ENCODE peak calls at places on chromosomes 16 and 17, in six cellular contexts. One of them, this sample, is unnamed. For H3K4me1, the result is how much of the 10 kb centered on the place peaks cover.

GRCh38 chr16:84648595-84649510 is 542 bp downstream of the KLHL36 start:
- DNase-seq in ascending aorta: peak
- DNase-seq in upper lobe of right lung: peak
- DNase-seq in tibial artery: peak
- DNase-seq in CD8-positive, alpha-beta T cell: peak
- DNase-seq in heart right ventricle: peak
- DNase-seq in this sample: no peak

GRCh38 chr17:65052585-65052984 is 4.0 kb downstream of the GNA13 start:
- DNase-seq in ascending aorta: no peak
- DNase-seq in CD8-positive, alpha-beta T cell: no peak
- DNase-seq in tibial artery: no peak
- DNase-seq in heart right ventricle: no peak
- DNase-seq in upper lobe of right lung: no peak
- DNase-seq in this sample: no peak

GRCh38 chr17:9987779-9988585 is 82.9 kb upstream of the RCVRN start:
- DNase-seq in ascending aorta: no peak
- DNase-seq in heart right ventricle: peak
- DNase-seq in CD8-positive, alpha-beta T cell: peak
- DNase-seq in tibial artery: no peak
- DNase-seq in upper lobe of right lung: no peak
- DNase-seq in this sample: no peak

GRCh38 chr16:920722-921121 is 50.1 kb downstream of the LMF1 start:
- DNase-seq in CD8-positive, alpha-beta T cell: no peak
- DNase-seq in tibial artery: no peak
- DNase-seq in ascending aorta: no peak
- DNase-seq in heart right ventricle: peak
- DNase-seq in upper lobe of right lung: no peak
- DNase-seq in this sample: no peak

GRCh38 chr17:74394977-74395376 is 27.7 kb downstream of the GPR142 start:
- DNase-seq in ascending aorta: no peak
- DNase-seq in heart right ventricle: no peak
- DNase-seq in tibial artery: no peak
- DNase-seq in upper lobe of right lung: no peak
- DNase-seq in CD8-positive, alpha-beta T cell: no peak
- DNase-seq in this sample: no peak

GRCh38 chr17:66255112-66255511 is 25.9 kb upstream of the APOH start:
- DNase-seq in tibial artery: no peak
- DNase-seq in ascending aorta: no peak
- DNase-seq in CD8-positive, alpha-beta T cell: peak
- DNase-seq in upper lobe of right lung: no peak
- DNase-seq in heart right ventricle: peak
- DNase-seq in this sample: peak

GRCh38 chr17:34474706-34475105 is 104.7 kb upstream of the TMEM132E start:
- DNase-seq in ascending aorta: no peak
- DNase-seq in upper lobe of right lung: no peak
- DNase-seq in CD8-positive, alpha-beta T cell: no peak
- DNase-seq in heart right ventricle: no peak
- DNase-seq in tibial artery: no peak
- DNase-seq in this sample: no peak

GRCh38 chr16:15961557-15962205 is 12.3 kb downstream of the ABCC1 start:
- DNase-seq in ascending aorta: no peak
- DNase-seq in heart right ventricle: no peak
- DNase-seq in tibial artery: no peak
- DNase-seq in CD8-positive, alpha-beta T cell: no peak
- DNase-seq in upper lobe of right lung: no peak
- DNase-seq in this sample: no peak

GRCh38 chr16:4316103-4316731 is 350 bp downstream of the GLIS2 start:
- DNase-seq in CD8-positive, alpha-beta T cell: no peak
- DNase-seq in tibial artery: no peak
- DNase-seq in heart right ventricle: no peak
- DNase-seq in ascending aorta: no peak
- DNase-seq in upper lobe of right lung: peak
- DNase-seq in this sample: no peak

GRCh38 chr17:54544239-54544638 is 356.4 kb upstream of the TOM1L1 start:
- DNase-seq in heart right ventricle: no peak
- DNase-seq in tibial artery: no peak
- DNase-seq in CD8-positive, alpha-beta T cell: no peak
- DNase-seq in upper lobe of right lung: no peak
- DNase-seq in ascending aorta: no peak
- DNase-seq in this sample: no peak

GRCh38 chr16:81432899-81433560 is 11.6 kb upstream of the CMIP start:
- DNase-seq in tibial artery: no peak
- DNase-seq in CD8-positive, alpha-beta T cell: no peak
- DNase-seq in ascending aorta: no peak
- DNase-seq in heart right ventricle: no peak
- DNase-seq in upper lobe of right lung: no peak
- DNase-seq in this sample: no peak

GRCh38 chr17:33948299-33948698 is 306.8 kb upstream of the CCL2 start:
- DNase-seq in tibial artery: no peak
- DNase-seq in heart right ventricle: no peak
- DNase-seq in ascending aorta: no peak
- DNase-seq in CD8-positive, alpha-beta T cell: no peak
- DNase-seq in upper lobe of right lung: no peak
- DNase-seq in this sample: no peak

GRCh38 chr16:88047462-88047861 is 96.2 kb downstream of the BANP start:
- DNase-seq in CD8-positive, alpha-beta T cell: no peak
- DNase-seq in heart right ventricle: no peak
- DNase-seq in upper lobe of right lung: no peak
- DNase-seq in ascending aorta: no peak
- DNase-seq in tibial artery: no peak
- DNase-seq in this sample: no peak

GRCh38 chr16:651844-652243 is 2.7 kb downstream of the WDR90 start:
- DNase-seq in heart right ventricle: no peak
- DNase-seq in CD8-positive, alpha-beta T cell: no peak
- DNase-seq in upper lobe of right lung: no peak
- DNase-seq in ascending aorta: no peak
- DNase-seq in tibial artery: no peak
- DNase-seq in this sample: no peak

GRCh38 chr16:12147681-12148479 is 171.3 kb downstream of the SNX29 start:
- DNase-seq in heart right ventricle: peak
- DNase-seq in ascending aorta: no peak
- DNase-seq in upper lobe of right lung: no peak
- DNase-seq in CD8-positive, alpha-beta T cell: no peak
- DNase-seq in tibial artery: no peak
- DNase-seq in this sample: no peak

DNA sequence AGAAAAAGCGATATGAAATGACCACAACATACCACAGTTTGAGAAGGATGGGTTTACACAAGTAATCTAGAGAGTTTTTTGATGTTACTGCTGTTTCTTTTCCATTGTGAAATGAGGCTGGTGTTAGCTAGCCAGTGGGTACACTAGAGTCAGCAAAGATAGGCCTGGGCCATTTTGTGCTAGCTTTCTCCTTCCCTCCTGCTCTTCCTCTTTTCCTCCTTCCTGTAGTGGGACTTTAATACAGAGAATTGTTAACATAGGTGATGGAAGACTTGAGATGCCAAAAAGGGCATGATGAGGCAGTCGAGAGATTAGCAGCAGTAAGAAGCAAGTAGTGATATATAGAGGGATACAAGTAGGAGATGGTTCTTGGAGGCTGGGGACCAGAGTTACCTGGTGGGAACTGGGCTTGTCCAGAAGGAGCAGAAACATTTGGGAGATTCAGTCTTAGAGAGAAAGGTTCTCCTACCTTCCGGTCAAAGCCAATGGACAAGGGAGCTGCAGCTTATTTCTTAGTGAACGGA is 7.7 kb downstream of the NSRP1 start:
- DNase-seq in CD8-positive, alpha-beta T cell: no peak
- DNase-seq in ascending aorta: no peak
- DNase-seq in heart right ventricle: no peak
- DNase-seq in upper lobe of right lung: no peak
- DNase-seq in tibial artery: no peak
- DNase-seq in this sample: no peak
- H3K4me1 ChIP-seq in CD8-positive, alpha-beta T cell: under half
- H3K4me1 ChIP-seq in ascending aorta: under half
- H3K4me1 ChIP-seq in heart right ventricle: under half
- H3K4me1 ChIP-seq in upper lobe of right lung: under half
- H3K4me1 ChIP-seq in tibial artery: under half
- H3K4me1 ChIP-seq in this sample: under half

GRCh38 chr16:28980929-28981328 is 3.9 kb upstream of the LAT start:
- DNase-seq in ascending aorta: no peak
- DNase-seq in CD8-positive, alpha-beta T cell: no peak
- DNase-seq in tibial artery: no peak
- DNase-seq in heart right ventricle: no peak
- DNase-seq in upper lobe of right lung: no peak
- DNase-seq in this sample: no peak

GRCh38 chr16:28983644-28984043 is 1.2 kb upstream of the LAT start:
- DNase-seq in ascending aorta: no peak
- DNase-seq in tibial artery: no peak
- DNase-seq in upper lobe of right lung: no peak
- DNase-seq in heart right ventricle: no peak
- DNase-seq in CD8-positive, alpha-beta T cell: no peak
- DNase-seq in this sample: no peak

GRCh38 chr16:28982949-28983348 is 1.9 kb upstream of the LAT start:
- DNase-seq in heart right ventricle: no peak
- DNase-seq in ascending aorta: no peak
- DNase-seq in CD8-positive, alpha-beta T cell: no peak
- DNase-seq in tibial artery: no peak
- DNase-seq in upper lobe of right lung: no peak
- DNase-seq in this sample: no peak

GRCh38 chr16:28982418-28982817 is 2.4 kb upstream of the LAT start:
- DNase-seq in ascending aorta: no peak
- DNase-seq in tibial artery: no peak
- DNase-seq in upper lobe of right lung: no peak
- DNase-seq in CD8-positive, alpha-beta T cell: no peak
- DNase-seq in heart right ventricle: no peak
- DNase-seq in this sample: no peak

DNA sequence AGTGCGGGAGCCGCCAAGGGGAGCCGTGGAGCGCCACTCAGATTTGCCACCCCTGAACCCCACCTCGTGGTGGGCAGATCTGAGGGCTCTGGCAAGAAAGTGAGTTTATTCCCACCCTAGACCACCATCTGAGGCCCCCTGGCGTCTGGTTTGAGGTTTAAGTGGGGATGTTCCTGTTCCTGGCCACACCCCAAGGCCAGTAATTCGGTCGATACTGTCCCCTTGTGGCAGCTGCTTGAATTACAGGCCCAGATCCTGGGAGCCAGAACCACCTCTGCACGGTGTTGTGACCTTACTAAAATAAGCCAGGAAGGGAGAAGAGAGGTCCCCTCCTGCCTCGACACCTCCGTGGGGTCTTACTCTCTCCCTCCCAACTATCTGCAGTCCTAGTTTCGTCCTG is 3.3 kb upstream of the LAT start:
- DNase-seq in ascending aorta: no peak
- DNase-seq in upper lobe of right lung: no peak
- DNase-seq in tibial artery: no peak
- DNase-seq in heart right ventricle: no peak
- DNase-seq in CD8-positive, alpha-beta T cell: no peak
- DNase-seq in this sample: no peak
- TF ChIP-seq CTCF in ascending aorta: peak
- TF ChIP-seq CTCF in upper lobe of right lung: peak
- TF ChIP-seq CTCF in tibial artery: peak
- TF ChIP-seq CTCF in heart right ventricle: peak
- TF ChIP-seq CTCF in CD8-positive, alpha-beta T cell: peak
- TF ChIP-seq CTCF in this sample: peak

DNA sequence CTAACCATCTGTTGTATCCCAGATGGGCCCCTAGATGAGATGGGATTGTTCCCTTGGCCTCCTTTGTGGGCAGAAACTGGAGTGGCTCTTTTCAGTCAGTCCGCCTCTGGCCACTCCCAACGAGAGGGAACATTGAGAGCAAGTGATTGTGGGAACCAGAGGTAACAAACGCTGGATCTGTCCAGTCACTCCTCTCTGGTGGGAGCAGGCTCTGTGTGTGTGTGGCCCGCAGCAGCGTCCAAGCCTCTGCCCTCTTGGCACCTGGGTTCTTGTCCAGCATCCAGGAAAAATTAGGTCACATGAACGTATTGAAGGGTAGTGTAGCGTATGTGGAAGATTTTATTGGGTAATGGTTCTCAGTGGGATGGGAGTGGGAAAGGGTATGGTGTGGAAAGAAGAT is 101.9 kb upstream of the COX10 start:
- DNase-seq in ascending aorta: no peak
- DNase-seq in upper lobe of right lung: no peak
- DNase-seq in heart right ventricle: no peak
- DNase-seq in CD8-positive, alpha-beta T cell: no peak
- DNase-seq in tibial artery: no peak
- DNase-seq in this sample: no peak
- H3K27ac ChIP-seq in ascending aorta: no peak
- H3K27ac ChIP-seq in upper lobe of right lung: no peak
- H3K27ac ChIP-seq in heart right ventricle: no peak
- H3K27ac ChIP-seq in CD8-positive, alpha-beta T cell: no peak
- H3K27ac ChIP-seq in tibial artery: no peak
- H3K27ac ChIP-seq in this sample: no peak

GRCh38 chr17:18987230-18987610 is 17.3 kb downstream of the FAM83G start:
- DNase-seq in tibial artery: no peak
- DNase-seq in upper lobe of right lung: no peak
- DNase-seq in ascending aorta: no peak
- DNase-seq in CD8-positive, alpha-beta T cell: no peak
- DNase-seq in heart right ventricle: no peak
- DNase-seq in this sample: no peak
- H3K4me1 ChIP-seq in tibial artery: under half
- H3K4me1 ChIP-seq in upper lobe of right lung: under half
- H3K4me1 ChIP-seq in ascending aorta: under half
- H3K4me1 ChIP-seq in CD8-positive, alpha-beta T cell: under half
- H3K4me1 ChIP-seq in heart right ventricle: under half
- H3K4me1 ChIP-seq in this sample: under half

GRCh38 chr16:85847681-85848601 is 48.4 kb downstream of the COX4I1 start:
- DNase-seq in ascending aorta: peak
- DNase-seq in heart right ventricle: no peak
- DNase-seq in upper lobe of right lung: no peak
- DNase-seq in tibial artery: peak
- DNase-seq in CD8-positive, alpha-beta T cell: no peak
- DNase-seq in this sample: no peak
- TF ChIP-seq CTCF in ascending aorta: no peak
- TF ChIP-seq CTCF in heart right ventricle: no peak
- TF ChIP-seq CTCF in upper lobe of right lung: no peak
- TF ChIP-seq CTCF in tibial artery: no peak
- TF ChIP-seq CTCF in CD8-positive, alpha-beta T cell: no peak
- TF ChIP-seq CTCF in this sample: no peak

GRCh38 chr17:72413077-72414031 is 292.5 kb downstream of the SOX9 start:
- DNase-seq in heart right ventricle: no peak
- DNase-seq in tibial artery: no peak
- DNase-seq in upper lobe of right lung: no peak
- DNase-seq in ascending aorta: no peak
- DNase-seq in CD8-positive, alpha-beta T cell: no peak
- DNase-seq in this sample: no peak

GRCh38 chr17:72414967-72415853 is 294.4 kb downstream of the SOX9 start:
- DNase-seq in ascending aorta: no peak
- DNase-seq in CD8-positive, alpha-beta T cell: no peak
- DNase-seq in upper lobe of right lung: no peak
- DNase-seq in heart right ventricle: peak
- DNase-seq in tibial artery: no peak
- DNase-seq in this sample: no peak

GRCh38 chr17:72416054-72416691 is 295.4 kb downstream of the SOX9 start:
- DNase-seq in ascending aorta: no peak
- DNase-seq in tibial artery: no peak
- DNase-seq in heart right ventricle: no peak
- DNase-seq in CD8-positive, alpha-beta T cell: no peak
- DNase-seq in upper lobe of right lung: no peak
- DNase-seq in this sample: peak

GRCh38 chr17:72412650-72413076 is 291.8 kb downstream of the SOX9 start:
- DNase-seq in ascending aorta: no peak
- DNase-seq in upper lobe of right lung: no peak
- DNase-seq in tibial artery: no peak
- DNase-seq in heart right ventricle: no peak
- DNase-seq in CD8-positive, alpha-beta T cell: no peak
- DNase-seq in this sample: no peak

DNA sequence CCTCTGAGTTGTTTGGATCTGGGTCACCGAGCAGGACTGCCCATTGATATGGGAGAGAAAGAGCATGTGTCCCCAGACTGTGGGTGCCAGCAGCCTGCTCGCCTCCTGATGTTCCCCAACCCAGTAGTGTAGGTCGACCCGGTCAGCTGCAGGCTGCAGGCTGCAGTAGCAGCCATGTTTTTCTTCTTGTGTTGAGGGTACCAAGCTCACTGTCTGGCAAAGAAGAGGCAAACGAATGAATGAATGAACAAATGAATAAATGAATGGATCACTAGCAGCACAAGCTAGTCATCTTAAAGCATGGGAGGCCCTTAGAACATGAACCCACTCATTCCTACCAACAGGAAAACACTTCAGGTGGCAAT is 293.2 kb downstream of the SOX9 start:
- DNase-seq in tibial artery: no peak
- DNase-seq in heart right ventricle: no peak
- DNase-seq in CD8-positive, alpha-beta T cell: no peak
- DNase-seq in upper lobe of right lung: no peak
- DNase-seq in ascending aorta: no peak
- DNase-seq in this sample: no peak
- H3K27ac ChIP-seq in tibial artery: no peak
- H3K27ac ChIP-seq in heart right ventricle: no peak
- H3K27ac ChIP-seq in CD8-positive, alpha-beta T cell: no peak
- H3K27ac ChIP-seq in upper lobe of right lung: no peak
- H3K27ac ChIP-seq in ascending aorta: no peak
- H3K27ac ChIP-seq in this sample: no peak

This sample was measured in foreskin keratinocyte.